ENCODE peak calls at places on chromosomes 11 and 22, in eight cellular contexts. Y is aorta, L is tibial artery, B is adrenal gland, R is spleen, P is OCI-LY7, G is A673, A is left ventricle myocardium inferior. M is an unnamed sample. For H3K4me1, the result is how much of the 10 kb centered on the place peaks cover.

GRCh38 chr11:64971421-64972233 is at the start of gene MAJIN:
- DNase-seq in Y (peak), L (peak), B (peak), R (peak), P (no peak), G (no peak), A (peak), M (peak)

GRCh38 chr11:62804310-62805043 is 763 bp downstream of the NXF1 start:
- DNase-seq in Y (no peak), L (no peak), B (peak), R (no peak), P (peak), G (no peak), A (no peak), M (no peak)

GRCh38 chr11:77278595-77279506 is 22.6 kb downstream of the GDPD4 start:
- DNase-seq in Y (no peak), L (no peak), B (no peak), R (no peak), P (no peak), G (no peak), A (no peak), M (no peak)

GRCh38 chr11:130573767-130574166 is 125.3 kb downstream of the ADAMTS15 start:
- DNase-seq in Y (no peak), L (no peak), B (no peak), R (no peak), P (no peak), G (no peak), A (no peak), M (no peak)

GRCh38 chr11:85724750-85725465 is 38.9 kb upstream of the CCDC89 start:
- DNase-seq in Y (no peak), L (no peak), B (no peak), R (no peak), P (no peak), G (no peak), A (no peak), M (no peak)

GRCh38 chr11:4044971-4045646 is 49.5 kb upstream of the RRM1 start:
- DNase-seq in Y (no peak), L (no peak), B (no peak), R (no peak), P (no peak), G (no peak), A (no peak), M (peak)

GRCh38 chr22:22940961-22941605 is 53.5 kb downstream of the IGLL5 start:
- DNase-seq in Y (peak), L (peak), B (no peak), R (no peak), P (no peak), G (no peak), A (no peak), M (no peak)

GRCh38 chr11:101738494-101738893 is 154.7 kb upstream of the TRPC6 start:
- DNase-seq in Y (no peak), L (no peak), B (no peak), R (no peak), P (no peak), G (no peak), A (no peak), M (no peak)

GRCh38 chr11:9853929-9854557 is 190.2 kb downstream of the SWAP70 start:
- DNase-seq in Y (no peak), L (no peak), B (no peak), R (no peak), P (no peak), G (no peak), A (no peak), M (no peak)

GRCh38 chr11:57310630-57311086 is 14.1 kb downstream of the TNKS1BP1 start:
- DNase-seq in Y (peak), L (peak), B (peak), R (no peak), P (no peak), G (no peak), A (no peak), M (peak)

GRCh38 chr11:22203281-22203680 is 10.4 kb downstream of the ANO5 start:
- DNase-seq in Y (no peak), L (no peak), B (no peak), R (no peak), P (no peak), G (no peak), A (no peak), M (no peak)

GRCh38 chr11:111735262-111736116 is 30.7 kb downstream of the PPP2R1B start:
- DNase-seq in Y (peak), L (peak), B (peak), R (peak), P (no peak), G (peak), A (peak), M (peak)

GRCh38 chr22:19723165-19723989 is at the start of gene GP1BB:
- DNase-seq in Y (no peak), L (no peak), B (no peak), R (no peak), P (no peak), G (no peak), A (peak), M (no peak)

GRCh38 chr11:71342951-71343827 is 90.8 kb upstream of the SHANK2 start:
- DNase-seq in Y (peak), L (peak), B (peak), R (peak), P (peak), G (peak), A (no peak), M (no peak)

GRCh38 chr11:124839051-124839971 is 25.9 kb upstream of the ROBO3 start:
- DNase-seq in Y (no peak), L (no peak), B (no peak), R (peak), P (no peak), G (no peak), A (no peak), M (no peak)

GRCh38 chr11:2399488-2400068 is 972 bp upstream of the TSSC4 start:
- DNase-seq in Y (peak), L (no peak), B (no peak), R (no peak), P (no peak), G (peak), A (no peak), M (no peak)

GRCh38 chr11:23569547-23569946 is 709.3 kb upstream of the CCDC179 start:
- DNase-seq in Y (no peak), L (no peak), B (no peak), R (no peak), P (no peak), G (no peak), A (no peak), M (no peak)

GRCh38 chr11:45852712-45853101 is 5.4 kb downstream of the CRY2 start:
- DNase-seq in Y (no peak), L (peak), B (no peak), R (no peak), P (peak), G (no peak), A (peak), M (peak)

GRCh38 chr11:16871368-16871767 is 132.9 kb downstream of the C11orf58 start:
- DNase-seq in Y (no peak), L (no peak), B (no peak), R (no peak), P (no peak), G (no peak), A (no peak), M (no peak)
- H3K4me3 ChIP-seq in Y (no peak), L (no peak), B (no peak), R (no peak), P (no peak), G (no peak), A (no peak), M (no peak)

GRCh38 chr11:12542186-12542935 is 131.9 kb upstream of the TEAD1 start:
- DNase-seq in Y (no peak), L (peak), B (no peak), R (no peak), P (no peak), G (no peak), A (no peak), M (no peak)
- H3K4me1 ChIP-seq in Y (under half), L (under half), B (under half), R (under half), P (under half), G (under half), A (under half), M (under half)

DNA sequence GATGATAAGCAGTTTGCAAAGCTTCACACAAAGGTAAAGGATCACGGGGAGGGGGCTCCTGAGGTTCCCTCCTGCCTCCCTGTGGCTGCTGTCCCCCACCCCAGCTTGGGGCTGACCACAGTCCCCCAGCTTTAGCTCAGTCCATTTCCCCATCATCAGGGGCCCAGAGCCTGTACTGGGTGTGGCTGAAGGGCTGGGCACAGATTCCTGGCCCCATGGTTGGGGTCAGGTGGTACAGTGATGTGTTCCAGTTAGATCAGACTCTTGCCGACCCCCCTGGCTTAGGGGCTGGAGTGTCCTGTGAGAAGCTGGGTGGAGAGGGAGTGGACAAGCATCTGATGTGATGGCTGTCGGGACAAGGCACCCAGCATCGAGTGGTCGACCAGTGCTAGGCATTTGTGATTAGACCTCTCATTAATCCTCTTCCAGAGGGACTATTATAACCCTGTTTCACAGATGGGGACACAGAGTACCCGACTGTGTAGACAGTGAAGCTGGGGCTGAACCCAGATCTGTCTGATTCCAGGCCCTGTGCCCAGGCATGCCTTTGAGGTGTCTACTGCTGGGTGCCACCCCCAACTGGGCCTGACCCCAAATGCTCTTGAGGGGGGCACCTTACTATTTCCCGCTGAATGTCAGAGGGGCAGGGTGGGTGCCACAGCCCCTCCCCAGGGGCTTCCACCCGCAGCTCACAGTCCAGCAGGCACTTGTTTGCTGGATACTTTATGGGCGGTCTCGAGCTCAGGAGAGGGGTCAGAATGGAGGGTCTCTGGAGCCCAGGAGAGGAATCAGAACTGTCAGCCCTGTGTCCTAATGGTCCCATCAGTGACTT is 4.3 kb downstream of the SHANK3 start:
- DNase-seq in Y (no peak), L (peak), B (no peak), R (peak), P (no peak), G (no peak), A (no peak), M (no peak)
- H3K4me3 ChIP-seq in Y (no peak), L (no peak), B (no peak), R (peak), P (no peak), G (no peak), A (peak), M (no peak)

DNA sequence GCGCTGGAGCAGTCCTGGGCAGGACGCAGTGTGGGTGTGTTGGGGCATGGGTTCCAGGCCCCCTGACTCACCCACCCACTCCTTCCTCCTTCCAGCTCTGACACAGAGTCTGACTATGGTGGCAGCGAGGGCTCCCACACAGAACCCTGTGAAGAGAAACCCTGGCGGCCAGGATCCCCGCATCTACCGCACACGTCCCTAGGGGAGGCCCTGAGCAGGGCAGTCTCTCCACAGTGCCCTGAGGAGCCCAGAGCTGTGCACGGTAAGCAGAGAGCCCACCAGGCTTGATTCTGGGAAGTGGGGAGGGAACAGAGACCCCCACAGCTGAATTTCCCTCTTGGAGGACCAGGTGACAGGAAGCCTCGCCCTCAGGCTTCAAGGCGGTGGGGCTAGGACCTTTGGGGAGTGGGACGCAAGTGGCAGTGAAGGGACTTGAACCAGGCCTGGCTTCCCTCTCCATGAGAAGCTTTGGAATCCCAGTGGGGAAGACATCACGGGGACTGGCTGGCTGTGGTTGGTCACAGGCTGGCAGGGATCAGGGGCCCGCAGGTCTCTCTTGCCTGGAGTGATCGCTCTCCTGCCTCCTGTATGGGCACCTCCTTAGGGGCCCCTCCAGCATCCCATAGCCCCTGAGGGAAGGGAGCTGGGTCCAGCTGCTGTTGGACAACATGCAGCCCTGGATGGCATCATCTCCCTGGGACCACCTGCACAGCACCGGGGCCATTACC is 96.4 kb upstream of the PARVA start:
- DNase-seq in Y (no peak), L (no peak), B (peak), R (no peak), P (no peak), G (no peak), A (no peak), M (no peak)
- H3K4me1 ChIP-seq in Y (under half), L (under half), B (under half), R (under half), P (under half), G (under half), A (under half), M (under half)

GRCh38 chr11:862028-862703 is 19.5 kb downstream of the TSPAN4 start:
- DNase-seq in Y (no peak), L (no peak), B (no peak), R (no peak), P (no peak), G (no peak), A (peak), M (no peak)

GRCh38 chr11:859394-860131 is 16.9 kb downstream of the TSPAN4 start:
- DNase-seq in Y (peak), L (no peak), B (no peak), R (no peak), P (no peak), G (peak), A (peak), M (no peak)

GRCh38 chr11:858993-859339 is 16.3 kb downstream of the TSPAN4 start:
- DNase-seq in Y (no peak), L (no peak), B (no peak), R (no peak), P (no peak), G (no peak), A (no peak), M (no peak)

GRCh38 chr11:861105-861479 is 18.4 kb downstream of the TSPAN4 start:
- DNase-seq in Y (no peak), L (no peak), B (no peak), R (no peak), P (no peak), G (no peak), A (no peak), M (no peak)

GRCh38 chr11:860238-861104 is 17.8 kb downstream of the TSPAN4 start:
- DNase-seq in Y (no peak), L (no peak), B (no peak), R (no peak), P (no peak), G (no peak), A (no peak), M (no peak)
- H3K4me3 ChIP-seq in Y (no peak), L (no peak), B (no peak), R (no peak), P (no peak), G (no peak), A (peak), M (no peak)

GRCh38 chr11:118219696-118220095 is 5.1 kb downstream of the JAML start:
- DNase-seq in Y (no peak), L (no peak), B (no peak), R (no peak), P (no peak), G (no peak), A (no peak), M (no peak)
- H3K4me1 ChIP-seq in Y (under half), L (under half), B (under half), R (under half), P (under half), G (under half), A (under half), M (under half)

M was measured in gastrocnemius medialis.